ENCODE peak calls at places on chromosome 11, in six cellular contexts. W, A, N, E, J and K are unnamed samples.

GRCh38 chr11:111452817-111453607 is 59.2 kb downstream of the BTG4 start:
- DNase-seq in W (no peak), A (no peak), N (no peak), E (no peak), J (no peak), K (no peak)

GRCh38 chr11:117172678-117173421 is 5.7 kb upstream of the SIDT2 start:
- DNase-seq in W (no peak), A (no peak), N (no peak), E (no peak), J (no peak), K (no peak)

GRCh38 chr11:12901874-12902481 is 107.1 kb upstream of the RASSF10 start:
- DNase-seq in W (no peak), A (no peak), N (no peak), E (no peak), J (no peak), K (no peak)

GRCh38 chr11:65790902-65791650 is 4.2 kb downstream of the OVOL1 start:
- DNase-seq in W (no peak), A (peak; percentile 63), N (no peak), E (no peak), J (no peak), K (no peak)

GRCh38 chr11:125264091-125265022 is 99.8 kb downstream of the PKNOX2 start:
- DNase-seq in W (no peak), A (no peak), N (no peak), E (no peak), J (no peak), K (no peak)

GRCh38 chr11:34411786-34412185 is 26.9 kb upstream of the CAT start:
- DNase-seq in W (no peak), A (no peak), N (no peak), E (no peak), J (no peak), K (no peak)

GRCh38 chr11:100922116-100922515 is 207.5 kb downstream of the PGR start:
- DNase-seq in W (no peak), A (no peak), N (no peak), E (no peak), J (no peak), K (no peak)

GRCh38 chr11:102144357-102145342 is 34.4 kb downstream of the YAP1 start:
- DNase-seq in W (peak; percentile 15), A (no peak), N (no peak), E (no peak), J (no peak), K (no peak)

GRCh38 chr11:218815-219593 is 11.5 kb downstream of the RIC8A start:
- DNase-seq in W (no peak), A (no peak), N (no peak), E (no peak), J (no peak), K (no peak)

GRCh38 chr11:125890447-125891100 is 3.1 kb downstream of the HYLS1 start:
- DNase-seq in W (no peak), A (no peak), N (no peak), E (no peak), J (no peak), K (no peak)

GRCh38 chr11:59815754-59816153 is 5.2 kb upstream of the MRPL16 start:
- DNase-seq in W (no peak), A (no peak), N (no peak), E (no peak), J (no peak), K (no peak)

GRCh38 chr11:1739576-1739975 is 10.8 kb downstream of the IFITM10 start:
- DNase-seq in W (no peak), A (no peak), N (no peak), E (no peak), J (no peak), K (no peak)

GRCh38 chr11:78030429-78031325 is 7.6 kb upstream of the KCTD14 start:
- DNase-seq in W (peak; percentile 73), A (peak; percentile 75), N (no peak), E (peak; percentile 81), J (no peak), K (peak; percentile 87)

GRCh38 chr11:104433751-104434150 is 269.8 kb upstream of the PDGFD start:
- DNase-seq in W (no peak), A (no peak), N (no peak), E (no peak), J (no peak), K (no peak)

GRCh38 chr11:134592391-134592990 is 180.4 kb upstream of the B3GAT1 start:
- DNase-seq in W (peak; percentile 55), A (no peak), N (no peak), E (no peak), J (no peak), K (no peak)